ENCODE peak calls at places on chromosomes 13 and 19, in four cellular contexts. K is cardiac muscle cell, U is HL-60, F is prostate gland. M is an unnamed sample.

GRCh38 chr19:55491546-55492360 is 3.5 kb downstream of the SSC5D start:
- DNase-seq in K (no peak), F (no peak), U (no peak), M (no peak)

GRCh38 chr19:50481351-50482149 is 4.9 kb upstream of the GARIN5A start:
- DNase-seq in U (no peak), F (no peak), K (no peak), M (no peak)

GRCh38 chr13:76522083-76522755 is 364.0 kb downstream of the KCTD12 start:
- DNase-seq in K (peak), F (no peak), U (no peak), M (no peak)

GRCh38 chr19:53394522-53394973 is 401 bp upstream of the ZNF765 start:
- DNase-seq in U (no peak), K (peak), F (no peak), M (no peak)

GRCh38 chr13:50526771-50527567 is 316.5 kb downstream of the DLEU7 start:
- DNase-seq in F (peak), U (no peak), K (no peak), M (no peak)

GRCh38 chr19:1252221-1252817 is 3.9 kb downstream of the MIDN start:
- DNase-seq in F (peak), U (peak), K (peak), M (no peak)

GRCh38 chr19:46785054-46785979 is 3.1 kb downstream of the SLC1A5 start:
- DNase-seq in F (no peak), K (peak), U (no peak), M (no peak)

GRCh38 chr13:45179428-45179827 is 21.4 kb downstream of the KCTD4 start:
- DNase-seq in F (no peak), K (no peak), U (no peak), M (no peak)

GRCh38 chr13:26021516-26021915 is 30.3 kb downstream of the SHISA2 start:
- DNase-seq in K (no peak), U (no peak), F (no peak), M (peak)

GRCh38 chr13:34748078-34748477 is 194.0 kb upstream of the NBEA start:
- DNase-seq in K (peak), U (no peak), F (peak), M (no peak)

GRCh38 chr13:25860862-25861261 is 191.0 kb downstream of the SHISA2 start:
- DNase-seq in K (peak), U (no peak), F (no peak), M (no peak)

GRCh38 chr13:104782741-104783140 is 1716.5 kb upstream of the SLC10A2 start:
- DNase-seq in U (no peak), F (no peak), K (no peak), M (no peak)

GRCh38 chr13:72463561-72463960 is 263.9 kb downstream of the MZT1 start:
- DNase-seq in U (no peak), K (peak), F (no peak), M (no peak)

GRCh38 chr19:55495646-55496349 is 7.6 kb downstream of the SSC5D start:
- DNase-seq in K (no peak), U (no peak), F (no peak), M (no peak)

GRCh38 chr19:42254083-42254849 is 662 bp downstream of the ERF start:
- DNase-seq in U (peak), K (peak), F (peak), M (no peak)

GRCh38 chr19:41570179-41570578 is 5.8 kb upstream of the CEACAM21 start:
- DNase-seq in U (no peak), K (no peak), F (no peak), M (no peak)

GRCh38 chr13:24626449-24626848 is 53.8 kb upstream of the ATP12A start:
- DNase-seq in U (no peak), K (no peak), F (no peak), M (no peak)

GRCh38 chr19:13797870-13798269 is 2.6 kb downstream of the ZSWIM4 start:
- DNase-seq in K (peak), F (peak), U (no peak), M (peak)

GRCh38 chr19:46611791-46612190 is 10.7 kb downstream of the CALM3 start:
- DNase-seq in K (no peak), U (no peak), F (no peak), M (no peak)

GRCh38 chr19:33868821-33869412 is 72.2 kb downstream of the KCTD15 start:
- DNase-seq in F (peak), U (no peak), K (peak), M (no peak)

GRCh38 chr19:48239582-48240141 is 16.1 kb downstream of the CARD8 start:
- DNase-seq in K (no peak), F (no peak), U (no peak), M (no peak)

GRCh38 chr13:113880651-113881611 is 17.1 kb upstream of the GAS6 start:
- DNase-seq in K (no peak), F (no peak), U (no peak), M (no peak)

GRCh38 chr19:2454962-2455409 is 1.8 kb downstream of the LMNB2 start:
- DNase-seq in U (no peak), F (no peak), K (no peak), M (no peak)

GRCh38 chr13:28464861-28465260 is 30.1 kb downstream of the FLT1 start:
- DNase-seq in U (no peak), K (no peak), F (no peak), M (no peak)

GRCh38 chr13:50128406-50129048 is 113.3 kb downstream of the KCNRG start:
- DNase-seq in F (no peak), U (no peak), K (peak), M (no peak)

GRCh38 chr13:110912651-110913051 is 2.2 kb downstream of the ANKRD10 start:
- DNase-seq in K (peak), U (peak), F (no peak), M (no peak)

GRCh38 chr13:26563713-26564112 is 6.2 kb downstream of the WASF3 start:
- DNase-seq in U (no peak), K (peak), F (no peak), M (no peak)

GRCh38 chr13:63092461-63092860 is 1676.8 kb upstream of the PCDH20 start:
- DNase-seq in F (no peak), K (no peak), U (no peak), M (no peak)

GRCh38 chr19:44712864-44713515 is 14.0 kb downstream of the CEACAM16 start:
- DNase-seq in K (no peak), U (peak), F (no peak), M (no peak)

GRCh38 chr19:42353341-42354015 is 28.0 kb downstream of the MEGF8 start:
- DNase-seq in F (no peak), K (no peak), U (no peak), M (no peak)

GRCh38 chr13:75411924-75412537 is 69.9 kb downstream of the TBC1D4 start:
- DNase-seq in U (no peak), F (no peak), K (no peak), M (no peak)

GRCh38 chr19:21084343-21084742 is 2.3 kb downstream of the ZNF714 start:
- DNase-seq in U (no peak), K (peak), F (no peak), M (peak)

DNA sequence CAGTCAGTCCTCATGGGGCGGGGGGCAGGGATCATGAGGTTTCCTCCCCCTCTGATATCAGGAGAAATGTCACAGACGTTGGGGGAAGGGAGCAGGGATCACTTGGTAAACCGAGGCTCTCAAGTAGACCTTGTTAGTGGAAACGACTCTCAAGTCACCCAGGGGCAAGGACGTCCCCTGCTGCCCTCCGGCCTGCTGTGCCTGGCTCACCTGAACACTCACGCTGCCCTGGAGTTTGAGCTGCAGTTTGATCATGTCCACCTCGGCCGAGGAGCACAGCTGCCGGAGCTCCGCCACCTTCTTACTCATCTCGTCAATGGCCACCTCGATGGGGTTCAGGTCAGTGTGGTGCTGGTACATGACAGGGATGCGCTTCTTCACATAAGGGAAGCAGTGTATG is 47.6 kb upstream of the SLC15A1 start:
- DNase-seq in K (no peak), F (no peak), U (no peak), M (no peak)
- H3K27ac ChIP-seq in K (no peak), F (no peak), U (no peak), M (no peak)

DNA sequence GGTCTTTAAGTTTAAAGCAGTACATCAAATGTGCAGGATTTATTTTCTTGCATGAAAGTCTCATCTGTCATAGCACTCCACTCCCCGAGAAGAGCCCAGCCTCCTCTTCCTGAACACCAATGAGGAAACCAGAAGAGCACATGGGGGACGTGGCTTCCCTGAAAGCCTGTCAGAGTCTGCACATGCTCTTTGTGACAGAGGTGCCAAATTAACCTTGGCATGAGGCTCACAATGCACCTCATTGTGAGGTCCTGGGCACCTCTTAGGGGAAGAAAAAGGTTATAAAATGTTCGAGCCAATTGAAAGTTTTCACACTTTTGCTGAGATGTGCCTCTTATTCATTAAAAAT is 141.3 kb upstream of the RFC3 start:
- DNase-seq in F (peak), U (peak), K (peak), M (no peak)
- H3K27ac ChIP-seq in F (peak), U (no peak), K (no peak), M (no peak)

GRCh38 chr19:6198896-6199239 is 63.4 kb downstream of the ACSBG2 start:
- DNase-seq in K (no peak), U (no peak), F (no peak), M (no peak)
- H3K27ac ChIP-seq in K (peak), U (peak), F (peak), M (no peak)

DNA sequence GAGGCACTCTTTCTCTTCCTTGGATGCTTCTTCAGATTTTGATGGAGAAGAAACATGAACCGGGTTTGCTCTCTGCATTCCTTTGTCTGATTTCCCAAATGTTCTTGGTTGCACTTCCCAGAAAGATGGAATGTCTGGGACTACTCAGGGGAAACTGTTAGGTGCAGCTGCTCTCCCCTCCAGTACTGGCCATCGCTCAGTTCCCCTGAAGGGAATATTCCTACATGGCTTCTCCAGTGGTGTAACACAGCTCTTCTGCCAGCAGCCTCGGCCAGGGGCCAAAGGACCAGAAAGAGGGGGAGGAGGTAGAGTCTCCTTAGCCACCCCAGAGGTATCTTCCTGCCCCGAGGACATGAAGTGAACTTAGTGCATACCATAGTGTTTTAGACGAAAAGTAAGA is 33.5 kb upstream of the SPRY2 start:
- DNase-seq in U (no peak), K (peak), F (no peak), M (no peak)
- H3K27ac ChIP-seq in U (no peak), K (no peak), F (no peak), M (no peak)

DNA sequence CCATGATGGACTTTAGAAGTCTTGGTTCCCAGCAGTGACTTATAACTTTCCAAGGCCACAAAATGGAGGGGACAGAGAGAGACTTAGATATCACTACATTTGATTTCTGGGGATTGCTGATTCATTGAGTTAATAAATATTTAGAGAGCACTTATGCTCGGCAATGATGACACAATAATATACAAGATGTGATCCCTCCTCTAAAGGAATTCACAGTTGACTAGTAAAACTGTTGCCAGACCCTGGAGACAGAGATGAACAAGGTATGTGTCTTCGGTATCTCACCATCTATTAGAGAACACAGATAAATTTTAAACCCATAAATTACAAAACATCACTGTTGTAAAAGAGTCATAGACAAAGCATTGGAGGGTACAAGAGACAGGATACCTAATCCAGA is 437.5 kb downstream of the FOXO1 start:
- DNase-seq in F (no peak), K (no peak), U (no peak), M (no peak)
- H3K27ac ChIP-seq in F (no peak), K (no peak), U (no peak), M (no peak)

GRCh38 chr19:3606690-3607289 is at the start of gene TBXA2R:
- DNase-seq in K (peak), U (no peak), F (peak), M (no peak)
- H3K27ac ChIP-seq in K (no peak), U (no peak), F (peak), M (no peak)

DNA sequence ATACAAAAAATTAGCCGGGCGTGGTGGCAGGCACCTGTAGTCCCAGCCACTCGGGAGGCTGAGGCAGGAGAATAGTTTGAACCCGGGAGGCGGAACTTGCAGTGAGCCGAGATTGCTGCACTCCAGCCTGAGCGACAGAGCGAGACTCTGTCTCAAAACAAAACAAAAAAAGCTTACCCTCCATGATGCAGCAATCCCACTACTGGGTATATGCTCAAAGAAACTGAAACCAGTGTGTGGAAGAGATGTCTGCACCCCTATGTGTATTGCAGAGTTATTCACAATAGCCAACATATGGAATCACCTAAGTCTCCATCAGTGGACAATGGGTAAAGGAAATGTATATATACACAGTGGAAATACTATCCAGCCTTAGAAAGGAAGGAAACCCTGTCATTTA is 19.6 kb upstream of the TTYH1 start:
- DNase-seq in F (no peak), U (no peak), K (no peak), M (no peak)
- H3K27ac ChIP-seq in F (no peak), U (no peak), K (no peak), M (no peak)

GRCh38 chr19:11177592-11177991 is 19.8 kb downstream of the KANK2 start:
- DNase-seq in U (no peak), K (no peak), F (no peak), M (no peak)

GRCh38 chr19:11182994-11183393 is 14.4 kb downstream of the KANK2 start:
- DNase-seq in F (no peak), K (no peak), U (no peak), M (no peak)

GRCh38 chr19:11181488-11181887 is 15.9 kb downstream of the KANK2 start:
- DNase-seq in U (no peak), F (no peak), K (no peak), M (no peak)

GRCh38 chr19:11179716-11180297 is 17.5 kb downstream of the KANK2 start:
- DNase-seq in U (no peak), F (no peak), K (no peak), M (no peak)

DNA sequence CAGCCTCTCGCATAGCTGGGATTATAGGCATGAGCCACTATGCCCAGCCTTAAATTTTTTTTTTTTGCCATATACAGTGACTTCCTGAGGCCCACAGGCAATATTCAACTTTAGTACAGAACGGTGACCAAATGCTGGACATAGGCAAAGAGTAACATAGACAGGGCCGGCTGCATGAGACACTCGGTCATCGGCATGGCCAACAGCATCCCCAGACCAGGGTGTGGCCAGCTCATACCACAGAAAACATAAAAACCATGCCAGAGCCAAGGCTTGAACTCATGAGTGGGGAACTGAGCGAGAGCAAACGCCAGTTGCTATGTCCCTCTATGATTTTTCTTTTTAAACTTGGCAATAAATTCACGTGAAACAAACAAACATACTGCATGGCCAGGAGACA is 17.0 kb downstream of the KANK2 start:
- DNase-seq in U (no peak), K (no peak), F (no peak), M (no peak)
- H3K27ac ChIP-seq in U (no peak), K (no peak), F (peak), M (no peak)

GRCh38 chr19:6216996-6217751 is 62.6 kb downstream of the MLLT1 start:
- DNase-seq in U (no peak), K (peak), F (no peak), M (no peak)
- H3K27ac ChIP-seq in U (no peak), K (peak), F (no peak), M (no peak)

DNA sequence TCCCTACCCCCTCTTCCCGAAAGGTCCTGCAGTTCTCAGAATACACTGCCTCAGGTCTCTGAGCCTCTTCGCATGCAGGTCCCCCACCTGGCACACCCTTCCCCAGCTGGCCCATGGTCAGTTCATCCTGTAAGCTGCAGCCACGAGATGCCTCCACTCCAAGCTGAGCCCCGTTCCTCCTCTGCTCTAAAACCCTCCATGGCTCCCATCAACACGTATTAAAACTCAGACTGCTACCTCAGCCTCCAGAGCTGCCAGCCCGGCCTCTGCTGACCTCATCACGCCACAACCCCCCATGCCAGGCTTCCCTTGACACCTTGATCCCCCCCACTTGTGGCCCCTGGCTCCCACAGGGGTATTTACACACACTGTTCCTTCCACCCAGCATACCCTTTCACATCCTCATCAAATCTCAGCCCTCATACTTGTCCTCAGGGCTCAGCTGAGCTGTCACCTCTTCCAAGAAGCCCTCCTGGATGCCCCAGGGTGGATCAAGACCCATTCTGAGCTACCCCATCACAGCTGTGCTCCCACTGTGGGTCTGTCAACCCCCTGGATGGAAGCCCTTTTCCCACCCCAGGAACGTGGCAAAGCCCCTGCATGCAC is 48.9 kb downstream of the PTPRS start:
- DNase-seq in K (no peak), F (no peak), U (no peak), M (no peak)
- H3K27ac ChIP-seq in K (no peak), F (peak), U (no peak), M (no peak)

M was measured in epithelial cell of prostate.